ENCODE peak calls at places on chromosomes 6 and 20, in four cellular contexts. M is PC-3, T is HCT116, X is neural progenitor cell. B is an unnamed sample.

GRCh38 chr6:43851204-43851855 is 81.3 kb downstream of the VEGFA start:
- DNase-seq in M (no peak), T (no peak), X (no peak), B (peak; percentile 89)

GRCh38 chr6:127518710-127519468 is at the start of gene MTCL3:
- DNase-seq in M (no peak), T (no peak), X (peak; percentile 86), B (peak; percentile 77)

GRCh38 chr6:144897441-144897921 is 612.3 kb downstream of the UTRN start:
- DNase-seq in M (peak; percentile 94), T (peak; percentile 94), X (no peak), B (peak; percentile 93)

GRCh38 chr20:10217517-10218410 is 866 bp upstream of the SNAP25 start:
- DNase-seq in M (no peak), T (no peak), X (peak; percentile 90), B (peak; percentile 76)

GRCh38 chr20:8223096-8223870 is 91.2 kb downstream of the PLCB1 start:
- DNase-seq in M (peak; percentile 50), T (no peak), X (no peak), B (peak; percentile 75)

GRCh38 chr6:31414771-31415270 is 11.4 kb downstream of the MICA start:
- DNase-seq in M (no peak), T (no peak), X (no peak), B (no peak)

GRCh38 chr20:2022163-2022562 is 28.3 kb upstream of the PDYN start:
- DNase-seq in M (no peak), T (no peak), X (no peak), B (no peak)

GRCh38 chr6:25137497-25137896 is 141.7 kb upstream of the CARMIL1 start:
- DNase-seq in M (no peak), T (no peak), X (no peak), B (peak; percentile 62)

GRCh38 chr6:36688534-36689075 is 9.0 kb upstream of the RAB44 start:
- DNase-seq in M (no peak), T (no peak), X (no peak), B (no peak)

GRCh38 chr20:62707981-62708521 is 585 bp upstream of the NTSR1 start:
- DNase-seq in M (peak; percentile 56), T (peak; percentile 83), X (peak; percentile 65), B (no peak)

GRCh38 chr20:51987812-51988211 is 185.5 kb upstream of the SALL4 start:
- DNase-seq in M (no peak), T (no peak), X (no peak), B (no peak)

GRCh38 chr6:163808871-163809270 is 394.4 kb downstream of the QKI start:
- DNase-seq in M (no peak), T (no peak), X (no peak), B (no peak)

GRCh38 chr6:31493875-31494694 is 3.9 kb upstream of the MICB start:
- DNase-seq in M (peak; percentile 88), T (peak; percentile 66), X (peak; percentile 90), B (peak; percentile 93)

GRCh38 chr6:11380969-11381744 is 148.7 kb upstream of the NEDD9 start:
- DNase-seq in M (no peak), T (no peak), X (peak; percentile 11), B (no peak)

GRCh38 chr6:141753180-141753579 is 379.5 kb upstream of the GJE1 start:
- DNase-seq in M (no peak), T (no peak), X (no peak), B (no peak)

GRCh38 chr6:114735118-114735730 is 392.4 kb upstream of the HS3ST5 start:
- DNase-seq in M (no peak), T (no peak), X (peak; percentile 2), B (no peak)

GRCh38 chr6:152461556-152461955 is 175.6 kb downstream of the SYNE1 start:
- DNase-seq in M (peak; percentile 39), T (no peak), X (no peak), B (peak; percentile 51)

GRCh38 chr6:28393912-28394662 is 5.5 kb downstream of the ZSCAN12 start:
- DNase-seq in M (peak; percentile 64), T (no peak), X (peak; percentile 14), B (peak; percentile 27)

GRCh38 chr6:16228709-16229665 is 9.4 kb upstream of the GMPR start:
- DNase-seq in M (peak; percentile 35), T (no peak), X (no peak), B (peak; percentile 35)

GRCh38 chr6:119986934-119987549 is 637.5 kb upstream of the MAN1A1 start:
- DNase-seq in M (no peak), T (peak; percentile 6), X (peak; percentile 10), B (no peak)

GRCh38 chr6:136717297-136717990 is 74.8 kb downstream of the MAP3K5 start:
- DNase-seq in M (no peak), T (no peak), X (no peak), B (peak; percentile 15)

GRCh38 chr6:152701863-152702401 is 4.2 kb downstream of the MYCT1 start:
- DNase-seq in M (no peak), T (no peak), X (no peak), B (no peak)

GRCh38 chr6:133778414-133778813 is 110.5 kb upstream of the TCF21 start:
- DNase-seq in M (peak; percentile 23), T (no peak), X (no peak), B (peak; percentile 93)

GRCh38 chr6:132058975-132059374 is 107.8 kb upstream of the CCN2 start:
- DNase-seq in M (no peak), T (no peak), X (no peak), B (peak; percentile 18)

GRCh38 chr6:95574811-95575210 is 2.5 kb upstream of the MANEA start:
- DNase-seq in M (peak; percentile 7), T (no peak), X (no peak), B (peak; percentile 62)

GRCh38 chr6:155985660-155986138 is 530.1 kb upstream of the NOX3 start:
- DNase-seq in M (no peak), T (no peak), X (no peak), B (no peak)

GRCh38 chr6:106158816-106159215 is 72.7 kb downstream of the PRDM1 start:
- DNase-seq in M (no peak), T (no peak), X (no peak), B (peak; percentile 28)

DNA sequence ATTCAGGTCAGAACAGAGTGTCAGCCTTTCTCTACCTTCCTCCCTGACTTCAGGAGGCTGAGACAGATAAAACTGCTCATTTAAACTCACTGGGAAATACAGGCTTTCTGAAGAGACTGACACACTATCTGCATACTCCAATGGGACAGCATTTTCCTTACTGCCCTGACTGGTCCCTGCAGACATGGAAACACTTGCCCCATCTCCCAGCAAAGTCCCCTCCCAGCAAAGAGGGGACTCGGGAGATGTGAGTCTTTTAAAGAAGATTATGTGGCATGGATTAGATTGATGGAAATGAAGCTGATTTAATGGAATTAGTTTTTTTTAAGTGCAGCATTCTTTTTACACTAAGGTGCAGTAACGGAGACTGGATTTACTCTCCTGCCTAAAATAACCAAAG is 90.8 kb downstream of the CFAP61 start:
- DNase-seq in M (no peak), T (no peak), X (no peak), B (no peak)
- H3K4me3 ChIP-seq in M (no peak overlapping the region), T (no peak overlapping the region), X (no peak overlapping the region), B (no peak overlapping the region)

GRCh38 chr6:1687402-1687801 is 77.7 kb downstream of the FOXC1 start:
- DNase-seq in M (no peak), T (no peak), X (no peak), B (no peak)

GRCh38 chr6:1688396-1688795 is 78.7 kb downstream of the FOXC1 start:
- DNase-seq in M (no peak), T (no peak), X (no peak), B (no peak)

GRCh38 chr6:1689141-1689540 is 79.4 kb downstream of the FOXC1 start:
- DNase-seq in M (peak; percentile 87), T (no peak), X (no peak), B (peak; percentile 58)

GRCh38 chr6:1686117-1687098 is 76.7 kb downstream of the FOXC1 start:
- DNase-seq in M (peak; percentile 94), T (no peak), X (no peak), B (peak; percentile 98)
- H3K9ac ChIP-seq in M (peak overlapping the region; percentile 62), T (no peak overlapping the region), X (no peak overlapping the region), B (peak overlapping the region; percentile 68)

GRCh38 chr6:166515072-166515810 is 71.2 kb downstream of the RAMACL start:
- DNase-seq in M (peak; percentile 88), T (peak; percentile 55), X (no peak), B (peak; percentile 97)

GRCh38 chr6:166514196-166514595 is 72.3 kb downstream of the RAMACL start:
- DNase-seq in M (no peak), T (no peak), X (no peak), B (no peak)

GRCh38 chr6:166511316-166511715 is 75.2 kb downstream of the RAMACL start:
- DNase-seq in M (no peak), T (no peak), X (no peak), B (no peak)

GRCh38 chr6:166509193-166509592 is 77.3 kb downstream of the RAMACL start:
- DNase-seq in M (no peak), T (no peak), X (no peak), B (no peak)

DNA sequence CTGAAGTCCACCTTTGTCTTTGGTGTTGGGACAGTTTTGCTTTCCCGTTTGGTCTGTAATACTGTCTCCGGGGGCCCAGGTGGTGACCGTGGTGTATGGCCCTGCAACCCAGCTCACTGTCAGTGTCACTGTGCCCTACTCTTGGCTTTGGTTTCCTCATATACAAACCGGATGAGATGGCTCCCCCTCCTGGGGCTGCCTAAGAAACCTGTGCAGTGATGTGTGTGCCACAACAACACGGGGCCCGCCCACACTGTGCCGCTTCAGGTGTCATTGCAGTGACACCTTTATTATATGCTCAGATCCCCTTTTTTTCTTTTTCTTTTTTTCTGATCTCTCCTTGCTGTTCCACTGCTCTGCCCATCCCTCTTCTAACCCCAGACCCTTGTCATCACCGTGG is 73.9 kb downstream of the RAMACL start:
- DNase-seq in M (no peak), T (peak; percentile 27), X (no peak), B (no peak)
- TF ChIP-seq EZH2phosphoT487 in M (no peak), T (no peak), X (no peak), B (no peak)

GRCh38 chr6:53062369-53062639 is 2.9 kb upstream of the FBXO9 start:
- DNase-seq in M (no peak), T (no peak), X (no peak), B (no peak)
- H3K4me3 ChIP-seq in M (peak overlapping the region; percentile 96), T (peak overlapping the region; percentile 76), X (peak overlapping the region; percentile 57), B (peak overlapping the region; percentile 85)

DNA sequence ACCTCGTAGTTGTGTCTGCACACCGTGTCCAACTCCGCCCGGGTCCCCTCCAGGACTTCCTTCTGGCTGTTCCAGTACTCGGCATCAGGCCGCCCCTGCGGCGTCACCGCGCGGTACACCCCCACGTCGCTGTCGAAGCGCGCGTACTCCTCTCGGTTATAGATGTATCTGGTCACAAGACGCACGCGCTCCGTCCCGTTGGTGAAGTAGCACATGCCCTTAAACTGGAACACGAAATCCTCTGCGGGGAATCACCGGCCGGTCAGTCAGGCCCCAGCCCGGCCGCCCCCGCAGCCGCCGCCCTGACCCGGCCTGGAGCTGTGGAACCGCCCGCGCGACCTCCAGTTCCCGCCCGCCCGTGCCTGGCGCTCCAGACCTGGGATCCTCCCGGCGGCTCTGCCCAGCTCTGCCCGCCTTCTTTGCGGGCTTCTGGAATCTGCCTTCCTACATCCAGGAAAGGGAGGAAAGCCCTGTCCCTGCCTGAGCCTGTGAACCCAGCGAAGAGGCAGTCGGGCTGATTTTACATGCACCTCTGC is 1.6 kb downstream of the HLA-DQB1 start:
- DNase-seq in M (no peak), T (no peak), X (peak; percentile 10), B (peak; percentile 25)
- H3K9ac ChIP-seq in M (no peak overlapping the region), T (no peak overlapping the region), X (no peak overlapping the region), B (no peak overlapping the region)